ENCODE peak calls at places on chromosomes 7 and 10, in six cellular contexts. One of them, this sample, is unnamed.

GRCh38 chr10:100021322-100021721 is 11.6 kb upstream of the DNMBP start:
- DNase-seq in naive thymus-derived CD4-positive, alpha-beta T cell: no peak
- DNase-seq in posterior vena cava: no peak
- DNase-seq in stimulated activated CD4-positive, alpha-beta T cell treated with anti-CD3 and anti-CD28 coated beads, Interleukin-4, amount 100 ng/mL, for 1 hour: no peak
- DNase-seq in astrocyte: no peak
- DNase-seq in anterior cingulate cortex: no peak
- DNase-seq in this sample: no peak

GRCh38 chr7:98283887-98284222 is 2.4 kb downstream of the BRI3 start:
- DNase-seq in naive thymus-derived CD4-positive, alpha-beta T cell: no peak
- DNase-seq in anterior cingulate cortex: no peak
- DNase-seq in stimulated activated CD4-positive, alpha-beta T cell treated with anti-CD3 and anti-CD28 coated beads, Interleukin-4, amount 100 ng/mL, for 1 hour: no peak
- DNase-seq in posterior vena cava: no peak
- DNase-seq in astrocyte: no peak
- DNase-seq in this sample: peak

GRCh38 chr7:134520130-134520529 is 7.2 kb upstream of the AKR1B10 start:
- DNase-seq in naive thymus-derived CD4-positive, alpha-beta T cell: no peak
- DNase-seq in anterior cingulate cortex: no peak
- DNase-seq in astrocyte: no peak
- DNase-seq in stimulated activated CD4-positive, alpha-beta T cell treated with anti-CD3 and anti-CD28 coated beads, Interleukin-4, amount 100 ng/mL, for 1 hour: no peak
- DNase-seq in posterior vena cava: no peak
- DNase-seq in this sample: peak

GRCh38 chr7:80453699-80454340 is 58.0 kb downstream of the GNAT3 start:
- DNase-seq in posterior vena cava: no peak
- DNase-seq in naive thymus-derived CD4-positive, alpha-beta T cell: no peak
- DNase-seq in stimulated activated CD4-positive, alpha-beta T cell treated with anti-CD3 and anti-CD28 coated beads, Interleukin-4, amount 100 ng/mL, for 1 hour: no peak
- DNase-seq in anterior cingulate cortex: no peak
- DNase-seq in astrocyte: no peak
- DNase-seq in this sample: peak

GRCh38 chr10:133461841-133462240 is 8.1 kb downstream of the SCART1 start:
- DNase-seq in stimulated activated CD4-positive, alpha-beta T cell treated with anti-CD3 and anti-CD28 coated beads, Interleukin-4, amount 100 ng/mL, for 1 hour: no peak
- DNase-seq in posterior vena cava: no peak
- DNase-seq in anterior cingulate cortex: no peak
- DNase-seq in naive thymus-derived CD4-positive, alpha-beta T cell: no peak
- DNase-seq in astrocyte: no peak
- DNase-seq in this sample: no peak

GRCh38 chr10:117543999-117544728 is 1.6 kb downstream of the EMX2 start:
- DNase-seq in astrocyte: no peak
- DNase-seq in posterior vena cava: no peak
- DNase-seq in naive thymus-derived CD4-positive, alpha-beta T cell: no peak
- DNase-seq in stimulated activated CD4-positive, alpha-beta T cell treated with anti-CD3 and anti-CD28 coated beads, Interleukin-4, amount 100 ng/mL, for 1 hour: no peak
- DNase-seq in anterior cingulate cortex: no peak
- DNase-seq in this sample: no peak

GRCh38 chr10:27512548-27512947 is 8.4 kb downstream of the RAB18 start:
- DNase-seq in astrocyte: no peak
- DNase-seq in posterior vena cava: no peak
- DNase-seq in naive thymus-derived CD4-positive, alpha-beta T cell: no peak
- DNase-seq in stimulated activated CD4-positive, alpha-beta T cell treated with anti-CD3 and anti-CD28 coated beads, Interleukin-4, amount 100 ng/mL, for 1 hour: no peak
- DNase-seq in anterior cingulate cortex: no peak
- DNase-seq in this sample: no peak

GRCh38 chr7:102978280-102978679 is 65.5 kb downstream of the LRRC17 start:
- DNase-seq in astrocyte: peak
- DNase-seq in anterior cingulate cortex: no peak
- DNase-seq in posterior vena cava: peak
- DNase-seq in naive thymus-derived CD4-positive, alpha-beta T cell: no peak
- DNase-seq in stimulated activated CD4-positive, alpha-beta T cell treated with anti-CD3 and anti-CD28 coated beads, Interleukin-4, amount 100 ng/mL, for 1 hour: no peak
- DNase-seq in this sample: peak

GRCh38 chr7:76220185-76221057 is 18.7 kb downstream of the SRRM3 start:
- DNase-seq in posterior vena cava: no peak
- DNase-seq in anterior cingulate cortex: no peak
- DNase-seq in naive thymus-derived CD4-positive, alpha-beta T cell: no peak
- DNase-seq in astrocyte: peak
- DNase-seq in stimulated activated CD4-positive, alpha-beta T cell treated with anti-CD3 and anti-CD28 coated beads, Interleukin-4, amount 100 ng/mL, for 1 hour: no peak
- DNase-seq in this sample: no peak

GRCh38 chr10:93287775-93288174 is 194.4 kb downstream of the MYOF start:
- DNase-seq in stimulated activated CD4-positive, alpha-beta T cell treated with anti-CD3 and anti-CD28 coated beads, Interleukin-4, amount 100 ng/mL, for 1 hour: no peak
- DNase-seq in naive thymus-derived CD4-positive, alpha-beta T cell: no peak
- DNase-seq in posterior vena cava: no peak
- DNase-seq in astrocyte: no peak
- DNase-seq in anterior cingulate cortex: no peak
- DNase-seq in this sample: no peak

GRCh38 chr7:1362301-1362700 is 97.0 kb downstream of the MICALL2 start:
- DNase-seq in stimulated activated CD4-positive, alpha-beta T cell treated with anti-CD3 and anti-CD28 coated beads, Interleukin-4, amount 100 ng/mL, for 1 hour: no peak
- DNase-seq in anterior cingulate cortex: no peak
- DNase-seq in posterior vena cava: peak
- DNase-seq in naive thymus-derived CD4-positive, alpha-beta T cell: no peak
- DNase-seq in astrocyte: no peak
- DNase-seq in this sample: no peak

GRCh38 chr7:36291387-36292316 is 98.0 kb upstream of the ANLN start:
- DNase-seq in posterior vena cava: peak
- DNase-seq in stimulated activated CD4-positive, alpha-beta T cell treated with anti-CD3 and anti-CD28 coated beads, Interleukin-4, amount 100 ng/mL, for 1 hour: peak
- DNase-seq in naive thymus-derived CD4-positive, alpha-beta T cell: peak
- DNase-seq in anterior cingulate cortex: peak
- DNase-seq in astrocyte: peak
- DNase-seq in this sample: peak

GRCh38 chr7:30917216-30917893 is 5.7 kb downstream of the AQP1 start:
- DNase-seq in astrocyte: no peak
- DNase-seq in anterior cingulate cortex: no peak
- DNase-seq in stimulated activated CD4-positive, alpha-beta T cell treated with anti-CD3 and anti-CD28 coated beads, Interleukin-4, amount 100 ng/mL, for 1 hour: no peak
- DNase-seq in naive thymus-derived CD4-positive, alpha-beta T cell: no peak
- DNase-seq in posterior vena cava: no peak
- DNase-seq in this sample: no peak

GRCh38 chr7:107708956-107709355 is 35.0 kb upstream of the CBLL1 start:
- DNase-seq in naive thymus-derived CD4-positive, alpha-beta T cell: no peak
- DNase-seq in anterior cingulate cortex: no peak
- DNase-seq in astrocyte: no peak
- DNase-seq in posterior vena cava: no peak
- DNase-seq in stimulated activated CD4-positive, alpha-beta T cell treated with anti-CD3 and anti-CD28 coated beads, Interleukin-4, amount 100 ng/mL, for 1 hour: no peak
- DNase-seq in this sample: no peak

GRCh38 chr7:95240910-95241309 is 83.4 kb downstream of the PON1 start:
- DNase-seq in astrocyte: no peak
- DNase-seq in anterior cingulate cortex: no peak
- DNase-seq in posterior vena cava: no peak
- DNase-seq in naive thymus-derived CD4-positive, alpha-beta T cell: no peak
- DNase-seq in stimulated activated CD4-positive, alpha-beta T cell treated with anti-CD3 and anti-CD28 coated beads, Interleukin-4, amount 100 ng/mL, for 1 hour: no peak
- DNase-seq in this sample: no peak

GRCh38 chr7:124603066-124603465 is 162.5 kb downstream of the GPR37 start:
- DNase-seq in astrocyte: no peak
- DNase-seq in anterior cingulate cortex: no peak
- DNase-seq in naive thymus-derived CD4-positive, alpha-beta T cell: no peak
- DNase-seq in posterior vena cava: no peak
- DNase-seq in stimulated activated CD4-positive, alpha-beta T cell treated with anti-CD3 and anti-CD28 coated beads, Interleukin-4, amount 100 ng/mL, for 1 hour: no peak
- DNase-seq in this sample: no peak

GRCh38 chr10:116888380-116889055 is 39.2 kb downstream of the ENO4 start:
- DNase-seq in posterior vena cava: peak
- DNase-seq in stimulated activated CD4-positive, alpha-beta T cell treated with anti-CD3 and anti-CD28 coated beads, Interleukin-4, amount 100 ng/mL, for 1 hour: no peak
- DNase-seq in astrocyte: peak
- DNase-seq in anterior cingulate cortex: no peak
- DNase-seq in naive thymus-derived CD4-positive, alpha-beta T cell: no peak
- DNase-seq in this sample: peak

GRCh38 chr7:8509601-8510000 is 76.2 kb downstream of the NXPH1 start:
- DNase-seq in naive thymus-derived CD4-positive, alpha-beta T cell: no peak
- DNase-seq in anterior cingulate cortex: no peak
- DNase-seq in astrocyte: no peak
- DNase-seq in posterior vena cava: no peak
- DNase-seq in stimulated activated CD4-positive, alpha-beta T cell treated with anti-CD3 and anti-CD28 coated beads, Interleukin-4, amount 100 ng/mL, for 1 hour: no peak
- DNase-seq in this sample: no peak

GRCh38 chr10:97358781-97359180 is 24.3 kb upstream of the FRAT2 start:
- DNase-seq in naive thymus-derived CD4-positive, alpha-beta T cell: no peak
- DNase-seq in posterior vena cava: no peak
- DNase-seq in stimulated activated CD4-positive, alpha-beta T cell treated with anti-CD3 and anti-CD28 coated beads, Interleukin-4, amount 100 ng/mL, for 1 hour: no peak
- DNase-seq in astrocyte: no peak
- DNase-seq in anterior cingulate cortex: no peak
- DNase-seq in this sample: no peak

GRCh38 chr7:93414574-93414973 is 159.9 kb downstream of the CALCR start:
- DNase-seq in astrocyte: no peak
- DNase-seq in anterior cingulate cortex: no peak
- DNase-seq in posterior vena cava: no peak
- DNase-seq in stimulated activated CD4-positive, alpha-beta T cell treated with anti-CD3 and anti-CD28 coated beads, Interleukin-4, amount 100 ng/mL, for 1 hour: no peak
- DNase-seq in naive thymus-derived CD4-positive, alpha-beta T cell: no peak
- DNase-seq in this sample: no peak

GRCh38 chr7:103989785-103990775 is 622 bp upstream of the RELN start:
- DNase-seq in anterior cingulate cortex: no peak
- DNase-seq in naive thymus-derived CD4-positive, alpha-beta T cell: no peak
- DNase-seq in stimulated activated CD4-positive, alpha-beta T cell treated with anti-CD3 and anti-CD28 coated beads, Interleukin-4, amount 100 ng/mL, for 1 hour: no peak
- DNase-seq in posterior vena cava: peak
- DNase-seq in astrocyte: peak
- DNase-seq in this sample: peak

GRCh38 chr7:150322114-150322832 is 882 bp upstream of the LRRC61 start:
- DNase-seq in posterior vena cava: no peak
- DNase-seq in anterior cingulate cortex: no peak
- DNase-seq in naive thymus-derived CD4-positive, alpha-beta T cell: peak
- DNase-seq in astrocyte: no peak
- DNase-seq in stimulated activated CD4-positive, alpha-beta T cell treated with anti-CD3 and anti-CD28 coated beads, Interleukin-4, amount 100 ng/mL, for 1 hour: peak
- DNase-seq in this sample: no peak

GRCh38 chr7:5237286-5237685 is 45.5 kb upstream of the SLC29A4 start:
- DNase-seq in anterior cingulate cortex: peak
- DNase-seq in posterior vena cava: peak
- DNase-seq in stimulated activated CD4-positive, alpha-beta T cell treated with anti-CD3 and anti-CD28 coated beads, Interleukin-4, amount 100 ng/mL, for 1 hour: no peak
- DNase-seq in naive thymus-derived CD4-positive, alpha-beta T cell: no peak
- DNase-seq in astrocyte: peak
- DNase-seq in this sample: no peak

GRCh38 chr7:39838326-39838725 is 111.7 kb upstream of the CDK13 start:
- DNase-seq in posterior vena cava: no peak
- DNase-seq in naive thymus-derived CD4-positive, alpha-beta T cell: no peak
- DNase-seq in stimulated activated CD4-positive, alpha-beta T cell treated with anti-CD3 and anti-CD28 coated beads, Interleukin-4, amount 100 ng/mL, for 1 hour: no peak
- DNase-seq in anterior cingulate cortex: no peak
- DNase-seq in astrocyte: peak
- DNase-seq in this sample: peak

GRCh38 chr7:105580022-105580740 is 1.1 kb downstream of the EFCAB10 start:
- DNase-seq in naive thymus-derived CD4-positive, alpha-beta T cell: no peak
- DNase-seq in anterior cingulate cortex: no peak
- DNase-seq in posterior vena cava: no peak
- DNase-seq in stimulated activated CD4-positive, alpha-beta T cell treated with anti-CD3 and anti-CD28 coated beads, Interleukin-4, amount 100 ng/mL, for 1 hour: no peak
- DNase-seq in astrocyte: no peak
- DNase-seq in this sample: no peak

GRCh38 chr7:79329464-79329863 is 124.0 kb downstream of the MAGI2 start:
- DNase-seq in stimulated activated CD4-positive, alpha-beta T cell treated with anti-CD3 and anti-CD28 coated beads, Interleukin-4, amount 100 ng/mL, for 1 hour: no peak
- DNase-seq in anterior cingulate cortex: no peak
- DNase-seq in posterior vena cava: no peak
- DNase-seq in astrocyte: no peak
- DNase-seq in naive thymus-derived CD4-positive, alpha-beta T cell: no peak
- DNase-seq in this sample: no peak

GRCh38 chr7:2687881-2688318 is at the start of gene AMZ1:
- DNase-seq in astrocyte: no peak
- DNase-seq in anterior cingulate cortex: no peak
- DNase-seq in naive thymus-derived CD4-positive, alpha-beta T cell: no peak
- DNase-seq in stimulated activated CD4-positive, alpha-beta T cell treated with anti-CD3 and anti-CD28 coated beads, Interleukin-4, amount 100 ng/mL, for 1 hour: no peak
- DNase-seq in posterior vena cava: no peak
- DNase-seq in this sample: no peak

GRCh38 chr10:5466451-5466996 is 32.8 kb downstream of the CALML5 start:
- DNase-seq in astrocyte: peak
- DNase-seq in anterior cingulate cortex: no peak
- DNase-seq in posterior vena cava: no peak
- DNase-seq in naive thymus-derived CD4-positive, alpha-beta T cell: no peak
- DNase-seq in stimulated activated CD4-positive, alpha-beta T cell treated with anti-CD3 and anti-CD28 coated beads, Interleukin-4, amount 100 ng/mL, for 1 hour: no peak
- DNase-seq in this sample: no peak

GRCh38 chr7:75599244-75599771 is 107.2 kb downstream of the SPDYE5 start:
- DNase-seq in stimulated activated CD4-positive, alpha-beta T cell treated with anti-CD3 and anti-CD28 coated beads, Interleukin-4, amount 100 ng/mL, for 1 hour: no peak
- DNase-seq in astrocyte: no peak
- DNase-seq in posterior vena cava: no peak
- DNase-seq in anterior cingulate cortex: peak
- DNase-seq in naive thymus-derived CD4-positive, alpha-beta T cell: no peak
- DNase-seq in this sample: peak

GRCh38 chr7:45384499-45384898 is 189.7 kb upstream of the ADCY1 start:
- DNase-seq in stimulated activated CD4-positive, alpha-beta T cell treated with anti-CD3 and anti-CD28 coated beads, Interleukin-4, amount 100 ng/mL, for 1 hour: no peak
- DNase-seq in anterior cingulate cortex: no peak
- DNase-seq in posterior vena cava: no peak
- DNase-seq in astrocyte: peak
- DNase-seq in naive thymus-derived CD4-positive, alpha-beta T cell: no peak
- DNase-seq in this sample: no peak

GRCh38 chr10:79088176-79088575 is 19.4 kb downstream of the ZMIZ1 start:
- DNase-seq in anterior cingulate cortex: no peak
- DNase-seq in naive thymus-derived CD4-positive, alpha-beta T cell: no peak
- DNase-seq in astrocyte: no peak
- DNase-seq in posterior vena cava: no peak
- DNase-seq in stimulated activated CD4-positive, alpha-beta T cell treated with anti-CD3 and anti-CD28 coated beads, Interleukin-4, amount 100 ng/mL, for 1 hour: no peak
- DNase-seq in this sample: no peak

GRCh38 chr7:118059209-118059608 is 124.8 kb upstream of the LSM8 start:
- DNase-seq in anterior cingulate cortex: no peak
- DNase-seq in posterior vena cava: no peak
- DNase-seq in astrocyte: no peak
- DNase-seq in naive thymus-derived CD4-positive, alpha-beta T cell: no peak
- DNase-seq in stimulated activated CD4-positive, alpha-beta T cell treated with anti-CD3 and anti-CD28 coated beads, Interleukin-4, amount 100 ng/mL, for 1 hour: no peak
- DNase-seq in this sample: no peak

This sample was measured in dermis microvascular lymphatic vessel endothelial cell.